ENCODE peak calls at places on chromosome 7, in nine cellular contexts. K, J, A, S, Y, H, L, N and I are unnamed samples.

GRCh38 chr7:83410989-83411591 is 237.8 kb downstream of the SEMA3E start:
- DNase-seq in K (no peak), J (peak), A (peak), S (peak), Y (no peak), H (peak), L (no peak), N (no peak), I (peak)

GRCh38 chr7:44700322-44700721 is 48.3 kb upstream of the ZMIZ2 start:
- DNase-seq in K (no peak), J (no peak), A (no peak), S (no peak), Y (no peak), H (no peak), L (no peak), N (no peak), I (no peak)

GRCh38 chr7:73992104-73992562 is 35.8 kb upstream of the ELN start:
- DNase-seq in K (peak), J (no peak), A (peak), S (no peak), Y (no peak), H (no peak), L (peak), N (no peak), I (no peak)

GRCh38 chr7:5094641-5095040 is 49.0 kb downstream of the RBAK start:
- DNase-seq in K (no peak), J (no peak), A (no peak), S (peak), Y (no peak), H (no peak), L (no peak), N (no peak), I (no peak)

GRCh38 chr7:133070562-133070961 is 11.3 kb downstream of the CHCHD3 start:
- DNase-seq in K (no peak), J (no peak), A (no peak), S (no peak), Y (no peak), H (no peak), L (no peak), N (no peak), I (no peak)

GRCh38 chr7:157500171-157500960 is 163.6 kb downstream of the DNAJB6 start:
- DNase-seq in K (no peak), J (no peak), A (peak), S (no peak), Y (no peak), H (no peak), L (no peak), N (no peak), I (no peak)

GRCh38 chr7:2008936-2009540 is 223.7 kb downstream of the MAD1L1 start:
- DNase-seq in K (peak), J (no peak), A (no peak), S (no peak), Y (no peak), H (no peak), L (peak), N (no peak), I (no peak)

GRCh38 chr7:138436388-138436787 is 23.7 kb upstream of the TRIM24 start:
- DNase-seq in K (no peak), J (no peak), A (no peak), S (no peak), Y (no peak), H (no peak), L (no peak), N (no peak), I (no peak)

GRCh38 chr7:114647518-114647917 is 232.9 kb downstream of the FOXP2 start:
- DNase-seq in K (no peak), J (no peak), A (no peak), S (no peak), Y (no peak), H (no peak), L (no peak), N (no peak), I (no peak)

GRCh38 chr7:48168159-48168558 is 3.1 kb upstream of the ABCA13 start:
- DNase-seq in K (no peak), J (peak), A (no peak), S (no peak), Y (no peak), H (no peak), L (no peak), N (no peak), I (no peak)

GRCh38 chr7:21426958-21427860 is 674 bp upstream of the SP4 start:
- DNase-seq in K (peak), J (peak), A (peak), S (peak), Y (peak), H (peak), L (peak), N (peak), I (peak)
- TF ChIP-seq POLR2A in K (peak), J (peak), A (peak), S (peak), Y (peak), H (no peak), L (peak), N (peak), I (peak)

DNA sequence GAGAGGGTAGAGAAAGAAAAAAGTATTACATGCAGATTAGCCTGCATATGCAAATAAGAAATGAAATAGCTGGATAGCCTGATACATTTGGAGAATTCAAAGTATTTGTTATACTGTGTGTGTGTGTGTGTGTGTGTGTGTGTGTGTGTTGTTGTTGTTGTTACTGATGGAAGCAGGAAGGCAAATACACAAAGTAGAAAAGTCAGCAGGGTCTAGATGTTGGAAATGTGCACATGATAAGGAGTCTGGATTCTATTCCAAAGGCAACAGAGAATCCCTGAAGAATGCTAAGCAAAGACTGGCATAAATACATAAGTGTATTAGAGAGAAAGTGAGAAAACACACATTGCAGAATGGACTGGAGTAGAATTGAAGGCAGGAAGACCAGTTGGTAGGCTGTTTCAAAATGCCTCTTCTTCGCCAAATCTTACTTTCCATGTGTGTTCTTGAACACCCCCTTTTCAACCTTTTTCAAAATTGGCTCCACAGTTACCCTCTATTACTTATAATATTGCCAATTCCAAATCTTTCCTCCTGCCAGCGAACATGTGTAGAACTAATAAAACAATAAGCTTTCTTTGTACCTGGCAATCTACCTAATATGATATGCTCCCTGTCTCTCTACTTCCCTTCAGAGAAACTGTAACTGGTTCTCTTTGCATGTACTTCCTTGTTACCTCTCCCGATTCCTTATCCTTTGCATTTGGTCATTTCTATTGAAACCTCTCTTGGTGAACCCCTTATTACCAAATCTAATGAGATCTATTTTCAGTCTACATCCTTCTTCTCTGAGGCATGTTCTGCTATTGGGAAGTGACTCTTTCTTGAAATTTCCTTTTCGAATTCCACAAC is 6.2 kb downstream of the CPED1 start:
- DNase-seq in K (no peak), J (no peak), A (no peak), S (no peak), Y (no peak), H (no peak), L (no peak), N (no peak), I (no peak)
- TF ChIP-seq POLR2A in K (no peak), J (no peak), A (no peak), S (no peak), Y (no peak), H (no peak), L (no peak), N (no peak), I (no peak)

GRCh38 chr7:32494946-32495297 is 367 bp upstream of the AVL9 start:
- DNase-seq in K (no peak), J (no peak), A (no peak), S (no peak), Y (no peak), H (no peak), L (no peak), N (no peak), I (no peak)

GRCh38 chr7:32489788-32490126 is 423 bp downstream of the LSM5 start:
- DNase-seq in K (no peak), J (no peak), A (no peak), S (no peak), Y (no peak), H (no peak), L (no peak), N (no peak), I (no peak)

GRCh38 chr7:32496052-32496813 is 944 bp downstream of the AVL9 start:
- DNase-seq in K (no peak), J (peak), A (no peak), S (no peak), Y (no peak), H (no peak), L (no peak), N (no peak), I (peak)

GRCh38 chr7:32495298-32496051 is at the start of gene AVL9:
- DNase-seq in K (peak), J (peak), A (peak), S (peak), Y (peak), H (peak), L (peak), N (peak), I (peak)

GRCh38 chr7:32490127-32490796 is at the start of gene LSM5:
- DNase-seq in K (peak), J (peak), A (peak), S (peak), Y (peak), H (peak), L (peak), N (peak), I (peak)
- TF ChIP-seq POLR2A in K (no peak), J (peak), A (no peak), S (peak), Y (peak), H (no peak), L (peak), N (peak), I (peak)

GRCh38 chr7:64887756-64888508 is 15.1 kb upstream of the ZNF273 start:
- DNase-seq in K (no peak), J (no peak), A (peak), S (no peak), Y (peak), H (peak), L (peak), N (peak), I (peak)
- TF ChIP-seq POLR2A in K (no peak), J (no peak), A (no peak), S (no peak), Y (no peak), H (no peak), L (no peak), N (no peak), I (peak)

GRCh38 chr7:151696738-151697514 is 177.2 kb upstream of the RHEB start:
- DNase-seq in K (no peak), J (peak), A (peak), S (no peak), Y (peak), H (no peak), L (peak), N (no peak), I (no peak)
- TF ChIP-seq POLR2A in K (no peak), J (no peak), A (no peak), S (no peak), Y (no peak), H (no peak), L (no peak), N (peak), I (no peak)

GRCh38 chr7:91876391-91877133 is 3.9 kb downstream of the MTERF1 start:
- DNase-seq in K (no peak), J (peak), A (no peak), S (no peak), Y (no peak), H (no peak), L (no peak), N (no peak), I (no peak)

GRCh38 chr7:91883676-91884362 is 3.3 kb upstream of the MTERF1 start:
- DNase-seq in K (no peak), J (no peak), A (no peak), S (no peak), Y (no peak), H (no peak), L (no peak), N (no peak), I (no peak)

GRCh38 chr7:91880016-91880412 is 488 bp downstream of the MTERF1 start:
- DNase-seq in K (no peak), J (no peak), A (no peak), S (no peak), Y (no peak), H (no peak), L (no peak), N (no peak), I (no peak)

GRCh38 chr7:91875851-91876250 is 4.7 kb downstream of the MTERF1 start:
- DNase-seq in K (no peak), J (no peak), A (no peak), S (no peak), Y (no peak), H (no peak), L (no peak), N (no peak), I (no peak)

GRCh38 chr7:91880413-91881241 is at the start of gene MTERF1:
- DNase-seq in K (peak), J (peak), A (peak), S (peak), Y (peak), H (peak), L (peak), N (peak), I (peak)
- TF ChIP-seq POLR2A in K (no peak), J (peak), A (no peak), S (peak), Y (peak), H (no peak), L (peak), N (no peak), I (peak)

DNA sequence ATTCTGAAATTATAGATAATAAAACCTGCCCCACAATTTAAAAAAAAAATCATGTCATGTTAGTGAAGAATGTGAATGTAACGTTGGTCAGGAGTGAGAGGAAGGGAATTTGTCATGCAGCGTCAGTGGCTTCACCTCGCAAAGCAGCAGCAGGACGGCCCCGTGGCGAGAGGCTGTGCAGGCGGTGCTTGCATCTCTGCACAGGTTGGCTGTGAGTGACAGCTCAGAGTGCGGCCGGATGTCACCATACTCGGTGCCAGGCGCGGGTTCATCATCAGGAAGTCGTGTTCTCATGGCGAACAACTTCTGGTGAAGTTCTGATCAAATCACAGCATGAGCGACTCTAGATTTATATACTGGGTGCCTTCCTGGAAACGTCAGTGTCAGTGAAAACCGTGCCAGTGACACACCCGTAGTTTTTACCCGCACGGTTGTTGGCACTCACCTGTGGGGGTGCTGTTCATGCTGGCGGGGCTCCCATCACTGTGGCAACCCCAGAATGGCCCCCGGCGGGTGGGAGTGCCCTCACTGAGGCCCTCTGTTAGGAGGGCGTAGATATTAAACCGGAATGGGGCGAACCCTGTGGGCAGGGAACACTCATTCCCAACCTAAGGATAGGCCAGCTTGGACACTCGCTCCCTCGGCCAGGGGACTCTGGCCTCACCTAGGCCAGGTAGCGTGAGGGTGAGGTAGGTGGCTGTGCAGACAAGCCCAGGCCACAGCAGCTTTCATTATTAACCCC is 120.3 kb downstream of the CYTH3 start:
- DNase-seq in K (no peak), J (no peak), A (no peak), S (no peak), Y (no peak), H (no peak), L (no peak), N (no peak), I (no peak)
- TF ChIP-seq POLR2A in K (no peak), J (no peak), A (no peak), S (no peak), Y (no peak), H (no peak), L (no peak), N (no peak), I (no peak)